ENCODE peak calls at places on chromosome 10, in nine cellular contexts. Y is GM12865; B is right lobe of liver; N is A549; H is CD8-positive, alpha-beta T cell; Z is gastrocnemius medialis; P is A673; U is transverse colon; L is CD4-positive, alpha-beta T cell. K is an unnamed sample.
A peak's percentile ranks its signal among the peaks of the same experiment; 100 is the strongest.

GRCh38 chr10:17115683-17116082 is 13.9 kb downstream of the CUBN start:
- DNase-seq in N (peak; percentile 56), P (peak; percentile 15), Z (no peak), Y (no peak), L (no peak), U (no peak), B (no peak), H (no peak), K (no peak)

GRCh38 chr10:110656612-110657011 is 12.5 kb downstream of the RBM20 start:
- DNase-seq in Y (no peak), P (no peak), H (no peak), N (no peak), L (no peak), Z (no peak), U (no peak), B (no peak), K (no peak)

GRCh38 chr10:17003666-17004065 is 125.9 kb downstream of the CUBN start:
- DNase-seq in P (peak; percentile 59), L (no peak), U (no peak), Y (no peak), Z (no peak), H (no peak), N (no peak), B (no peak), K (no peak)

GRCh38 chr10:118216526-118217035 is 125.5 kb downstream of the FAM204A start:
- DNase-seq in U (no peak), H (no peak), L (no peak), N (no peak), Y (no peak), B (no peak), Z (no peak), P (no peak), K (no peak)

GRCh38 chr10:117784776-117785175 is 242.2 kb downstream of the EMX2 start:
- DNase-seq in B (no peak), L (no peak), Z (no peak), P (no peak), H (no peak), N (no peak), Y (no peak), U (no peak), K (no peak)

GRCh38 chr10:510415-510881 is 179.0 kb downstream of the DIP2C start:
- DNase-seq in Y (no peak), Z (peak; percentile 65), L (no peak), B (no peak), H (no peak), N (no peak), P (no peak), U (no peak), K (no peak)

GRCh38 chr10:46554166-46554781 is 2.2 kb downstream of the GPRIN2 start:
- DNase-seq in U (no peak), P (no peak), H (peak; percentile 0), Y (no peak), L (no peak), B (no peak), N (no peak), Z (no peak), K (no peak)

GRCh38 chr10:71963756-71964668 is at the start of gene CHST3:
- DNase-seq in P (peak; percentile 55), N (peak; percentile 32), Z (peak; percentile 62), U (peak; percentile 42), L (no peak), B (peak; percentile 58), Y (peak; percentile 36), H (no peak), K (peak; percentile 48)

GRCh38 chr10:52952391-52953079 is 180.0 kb upstream of the MBL2 start:
- DNase-seq in H (no peak), P (no peak), U (no peak), L (no peak), Z (no peak), B (no peak), Y (no peak), N (no peak), K (no peak)

GRCh38 chr10:70267161-70267933 is 16.5 kb downstream of the NPFFR1 start:
- DNase-seq in P (peak; percentile 66), U (peak; percentile 30), H (no peak), L (no peak), Z (peak; percentile 42), Y (peak; percentile 41), B (no peak), N (peak; percentile 54), K (no peak)

GRCh38 chr10:95419399-95419798 is 128.6 kb upstream of the PDLIM1 start:
- DNase-seq in N (no peak), L (no peak), Y (no peak), B (no peak), P (no peak), Z (no peak), U (no peak), H (no peak), K (no peak)

GRCh38 chr10:22958338-22958737 is 30.5 kb downstream of the ARMC3 start:
- DNase-seq in L (no peak), H (no peak), N (no peak), B (no peak), P (no peak), Z (no peak), U (no peak), Y (no peak), K (no peak)

GRCh38 chr10:116043304-116043703 is 229.7 kb downstream of the GFRA1 start:
- DNase-seq in N (no peak), Z (no peak), P (no peak), B (no peak), L (no peak), H (no peak), Y (no peak), U (no peak), K (no peak)

GRCh38 chr10:42790835-42791234 is 8.2 kb downstream of the BMS1 start:
- DNase-seq in U (no peak), Z (no peak), N (no peak), H (no peak), L (no peak), B (no peak), P (no peak), Y (no peak), K (no peak)

GRCh38 chr10:110447886-110448285 is 49.8 kb upstream of the DUSP5 start:
- DNase-seq in H (no peak), P (no peak), B (no peak), N (no peak), L (no peak), Z (no peak), Y (no peak), U (no peak), K (no peak)

GRCh38 chr10:133438711-133439273 is 14.4 kb upstream of the SPRN start:
- DNase-seq in Z (peak; percentile 7), H (no peak), Y (peak; percentile 55), L (no peak), U (no peak), B (no peak), P (peak; percentile 64), N (peak; percentile 40), K (peak; percentile 75)

GRCh38 chr10:110107887-110108286 is 99.5 kb upstream of the MXI1 start:
- DNase-seq in Y (no peak), U (no peak), N (no peak), P (no peak), L (no peak), H (no peak), B (no peak), Z (no peak), K (no peak)

GRCh38 chr10:115829501-115830215 is 443.3 kb downstream of the GFRA1 start:
- DNase-seq in Y (no peak), H (no peak), P (peak; percentile 53), B (no peak), Z (no peak), N (peak; percentile 4), L (no peak), U (no peak), K (no peak)

GRCh38 chr10:51838506-51838905 is 139.1 kb upstream of the CSTF2T start:
- DNase-seq in N (no peak), Z (no peak), P (no peak), B (no peak), Y (no peak), L (no peak), U (no peak), H (no peak), K (no peak)

GRCh38 chr10:5827841-5828240 is 14.6 kb upstream of the GDI2 start:
- DNase-seq in U (no peak), H (no peak), Z (no peak), Y (no peak), B (no peak), P (no peak), L (no peak), N (no peak), K (no peak)

GRCh38 chr10:45302573-45302972 is 12.8 kb downstream of the OR13A1 start:
- DNase-seq in N (no peak), L (no peak), U (no peak), B (no peak), P (no peak), Y (no peak), Z (no peak), H (no peak), K (no peak)

GRCh38 chr10:122655524-122656307 is 43.9 kb downstream of the C10orf120 start:
- DNase-seq in U (no peak), H (no peak), L (no peak), P (no peak), N (no peak), Y (no peak), B (no peak), Z (no peak), K (no peak)

DNA sequence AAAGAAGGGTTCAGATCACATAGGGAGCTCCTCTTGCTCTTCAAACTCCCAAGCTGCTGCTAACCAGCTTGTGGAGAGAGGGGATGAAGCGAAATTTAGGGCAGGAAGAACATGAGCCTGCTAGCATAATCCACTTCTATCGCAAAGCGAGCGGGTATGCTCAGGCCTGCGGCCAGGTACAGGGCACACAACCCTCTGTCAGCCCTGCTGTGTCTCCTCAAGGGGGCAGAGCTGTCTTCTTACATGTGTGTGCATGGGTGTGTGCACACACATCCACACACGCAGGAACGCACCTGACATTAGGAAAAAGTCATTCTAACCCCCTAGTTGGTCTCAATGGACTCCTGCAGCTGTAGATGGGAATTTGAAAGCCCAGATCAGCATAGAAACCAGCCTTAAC is 80.2 kb downstream of the PPP1R3C start:
- DNase-seq in B (peak; percentile 67), H (no peak), N (peak; percentile 43), L (no peak), U (no peak), Z (peak; percentile 51), Y (no peak), P (no peak), K (no peak)
- TF ChIP-seq CTCF in B (peak; percentile 87), H (no peak), N (peak; percentile 33), L (no peak), U (peak; percentile 29), Z (peak; percentile 50), Y (no peak), P (peak; percentile 51), K (peak; percentile 32)

GRCh38 chr10:129513312-129513711 is 46.3 kb downstream of the MGMT start:
- DNase-seq in N (no peak), Z (no peak), Y (no peak), B (no peak), H (no peak), L (no peak), P (no peak), U (no peak), K (no peak)
- TF ChIP-seq CTCF in N (no peak), Z (no peak), Y (no peak), B (no peak), H (no peak), L (no peak), P (no peak), U (no peak), K (no peak)

GRCh38 chr10:36266923-36267322 is 624.8 kb upstream of the FZD8 start:
- DNase-seq in L (no peak), H (no peak), Z (no peak), B (no peak), U (no peak), Y (no peak), P (no peak), N (no peak), K (no peak)
- TF ChIP-seq CTCF in L (no peak), H (no peak), Z (no peak), B (no peak), U (no peak), Y (no peak), P (no peak), N (no peak), K (no peak)

GRCh38 chr10:63364918-63365317 is 100.9 kb downstream of the JMJD1C start:
- DNase-seq in Z (no peak), B (no peak), U (no peak), H (no peak), Y (no peak), N (no peak), P (no peak), L (no peak), K (no peak)
- TF ChIP-seq CTCF in Z (no peak), B (no peak), U (no peak), H (no peak), Y (no peak), N (no peak), P (no peak), L (no peak), K (no peak)